ENCODE peak calls at places on chromosomes 2 and 18, in ten cellular contexts. D, Y, O, G, X, J, Z, W, E and U are unnamed samples.

GRCh38 chr2:69766014-69766413 is 24.1 kb downstream of the ANXA4 start:
- DNase-seq in D (no peak), Y (no peak), O (no peak), G (no peak), X (no peak), J (no peak), Z (no peak), W (no peak), E (no peak), U (no peak)

GRCh38 chr2:2836343-2837070 is 505.4 kb upstream of the MYT1L start:
- DNase-seq in D (no peak), Y (no peak), O (no peak), G (no peak), X (no peak), J (no peak), Z (no peak), W (no peak), E (no peak), U (no peak)

GRCh38 chr18:58476521-58477210 is 152.2 kb downstream of the ALPK2 start:
- DNase-seq in D (no peak), Y (no peak), O (no peak), G (no peak), X (no peak), J (no peak), Z (no peak), W (no peak), E (no peak), U (no peak)

GRCh38 chr2:22189893-22190292 is 1066.1 kb downstream of the TDRD15 start:
- DNase-seq in D (no peak), Y (no peak), O (no peak), G (no peak), X (no peak), J (no peak), Z (no peak), W (no peak), E (no peak), U (no peak)

GRCh38 chr2:106130251-106130998 is 63.7 kb downstream of the UXS1 start:
- DNase-seq in D (no peak), Y (no peak), O (no peak), G (no peak), X (no peak), J (no peak), Z (no peak), W (no peak), E (no peak), U (peak; percentile 18)

GRCh38 chr2:172464340-172465129 is 37.1 kb downstream of the ITGA6 start:
- DNase-seq in D (no peak), Y (no peak), O (no peak), G (no peak), X (no peak), J (no peak), Z (no peak), W (no peak), E (no peak), U (no peak)

GRCh38 chr2:28128281-28128950 is 237.9 kb downstream of the BABAM2 start:
- DNase-seq in D (no peak), Y (no peak), O (no peak), G (no peak), X (no peak), J (no peak), Z (no peak), W (no peak), E (no peak), U (no peak)

GRCh38 chr18:5993938-5994337 is 98.6 kb upstream of the TMEM200C start:
- DNase-seq in D (no peak), Y (no peak), O (no peak), G (no peak), X (no peak), J (no peak), Z (no peak), W (no peak), E (no peak), U (no peak)